ENCODE peak calls at places on chromosomes 4 and X, in four cellular contexts. F, X, M and U are unnamed samples.

GRCh38 chrX:149825424-149825823 is 43.7 kb downstream of the MAGEA9 start:
- DNase-seq in M (peak; percentile 41), F (no peak), X (peak; percentile 25), U (peak; percentile 5)

GRCh38 chr4:77240469-77241066 is 83.6 kb downstream of the CCNG2 start:
- DNase-seq in F (peak; percentile 84), M (peak; percentile 85), X (peak; percentile 30), U (peak; percentile 19)

GRCh38 chr4:26964512-26964911 is 103.9 kb downstream of the STIM2 start:
- DNase-seq in X (no peak), F (no peak), M (no peak), U (no peak)

GRCh38 chr4:169229571-169230028 is 41.2 kb downstream of the SH3RF1 start:
- DNase-seq in X (no peak), M (no peak), F (no peak), U (no peak)

GRCh38 chr4:121594796-121595526 is 101.8 kb downstream of the ANXA5 start:
- DNase-seq in X (no peak), M (no peak), F (no peak), U (no peak)

GRCh38 chrX:47452112-47452511 is 30.9 kb downstream of the ZNF41 start:
- DNase-seq in F (no peak), M (no peak), X (no peak), U (no peak)

GRCh38 chr4:14743601-14744000 is 258.7 kb upstream of the CPEB2 start:
- DNase-seq in X (no peak), F (no peak), M (no peak), U (no peak)

GRCh38 chrX:30957753-30958152 is 68.7 kb upstream of the TAB3 start:
- DNase-seq in X (no peak), F (no peak), M (no peak), U (no peak)

GRCh38 chr4:121455285-121455684 is 74.5 kb upstream of the QRFPR start:
- DNase-seq in X (no peak), M (no peak), F (no peak), U (no peak)

GRCh38 chrX:147859666-147860065 is 52.1 kb upstream of the FMR1 start:
- DNase-seq in M (no peak), F (no peak), X (no peak), U (no peak)

GRCh38 chr4:52640808-52641595 is 18.1 kb downstream of the USP46 start:
- DNase-seq in X (no peak), M (no peak), F (no peak), U (no peak)

GRCh38 chr4:140568507-140569306 is at the start of gene UCP1:
- DNase-seq in F (peak; percentile 75), M (peak; percentile 73), X (no peak), U (no peak)

GRCh38 chr4:101020956-101021355 is 326.4 kb downstream of the PPP3CA start:
- DNase-seq in X (no peak), F (no peak), M (no peak), U (no peak)

GRCh38 chr4:2266181-2266580 is 4.3 kb upstream of the MXD4 start:
- DNase-seq in X (no peak), F (peak; percentile 89), M (no peak), U (no peak)

GRCh38 chrX:130652824-130653578 is 250.0 kb downstream of the ENOX2 start:
- DNase-seq in M (no peak), X (no peak), F (no peak), U (no peak)

GRCh38 chr4:114364857-114365256 is 233.8 kb upstream of the UGT8 start:
- DNase-seq in F (no peak), M (no peak), X (no peak), U (no peak)

GRCh38 chrX:14508025-14508690 is 21.2 kb upstream of the GLRA2 start:
- DNase-seq in M (no peak), X (no peak), F (no peak), U (no peak)

GRCh38 chr4:170004656-170005250 is 21.4 kb downstream of the MFAP3L start:
- DNase-seq in F (no peak), M (no peak), X (no peak), U (no peak)

GRCh38 chr4:183241322-183241640 is 78.8 kb downstream of the CLDN22 start:
- DNase-seq in M (no peak), F (no peak), X (no peak), U (no peak)

GRCh38 chr4:786861-787300 is 39.0 kb downstream of the CPLX1 start:
- DNase-seq in F (peak; percentile 75), M (no peak), X (no peak), U (no peak)

GRCh38 chr4:69524708-69525107 is 29.0 kb upstream of the UGT2B4 start:
- DNase-seq in M (no peak), X (no peak), F (no peak), U (no peak)

GRCh38 chr4:176002007-176002623 is 63.5 kb upstream of the WDR17 start:
- DNase-seq in X (no peak), F (peak; percentile 81), M (peak; percentile 47), U (no peak)